ENCODE peak calls at places on chromosome 9, in nine cellular contexts. C, R, N, I, K, Y, W, O and L are unnamed samples.

GRCh38 chr9:69744688-69745380 is 15.0 kb downstream of the PTAR1 start:
- DNase-seq in R (peak), O (no peak), K (no peak), W (no peak), N (no peak), Y (no peak), C (no peak), I (no peak), L (no peak)

GRCh38 chr9:124038239-124038638 is 26.7 kb downstream of the LHX2 start:
- DNase-seq in Y (peak), W (peak), C (no peak), K (no peak), N (no peak), I (no peak), R (no peak), O (no peak), L (no peak)

GRCh38 chr9:74940600-74940999 is 12.1 kb downstream of the C9orf40 start:
- DNase-seq in W (peak), C (no peak), K (no peak), I (no peak), O (no peak), R (no peak), N (no peak), Y (peak), L (no peak)

GRCh38 chr9:112037281-112038016 is 137.6 kb downstream of the SUSD1 start:
- DNase-seq in R (no peak), K (no peak), O (no peak), W (peak), Y (peak), C (peak), I (no peak), N (peak), L (no peak)

GRCh38 chr9:33445389-33445881 is 2.0 kb downstream of the AQP3 start:
- DNase-seq in N (no peak), Y (no peak), O (no peak), K (no peak), R (no peak), C (no peak), I (no peak), W (no peak), L (no peak)

GRCh38 chr9:133628766-133629165 is 7.4 kb upstream of the DBH start:
- DNase-seq in K (no peak), C (no peak), O (no peak), Y (no peak), N (no peak), R (no peak), W (no peak), I (no peak), L (no peak)

GRCh38 chr9:70400107-70400892 is 14.2 kb downstream of the KLF9 start:
- DNase-seq in O (no peak), W (no peak), Y (no peak), C (no peak), R (no peak), I (no peak), K (no peak), N (no peak), L (no peak)

GRCh38 chr9:91001146-91001611 is 199.6 kb downstream of the SYK start:
- DNase-seq in O (no peak), C (peak), N (peak), I (no peak), W (peak), Y (peak), R (peak), K (no peak), L (no peak)

GRCh38 chr9:35397216-35397698 is 92.7 kb upstream of the RUSC2 start:
- DNase-seq in R (no peak), Y (no peak), K (no peak), O (no peak), W (no peak), I (no peak), C (no peak), N (no peak), L (no peak)

GRCh38 chr9:93968451-93969327 is 13.5 kb upstream of the BARX1 start:
- DNase-seq in N (no peak), K (no peak), Y (no peak), C (peak), W (no peak), O (no peak), R (no peak), I (no peak), L (no peak)

GRCh38 chr9:8868632-8869031 is 1069.1 kb upstream of the DMAC1 start:
- DNase-seq in R (no peak), I (peak), W (peak), C (no peak), O (no peak), N (no peak), Y (no peak), K (no peak), L (no peak)

GRCh38 chr9:100099722-100100042 is 639 bp downstream of the INVS start:
- DNase-seq in R (no peak), K (no peak), I (no peak), N (no peak), Y (no peak), W (no peak), O (peak), C (no peak), L (no peak)

GRCh38 chr9:133686642-133687575 is 50.7 kb downstream of the DBH start:
- DNase-seq in K (peak), Y (no peak), O (no peak), I (no peak), C (no peak), W (no peak), R (no peak), N (no peak), L (no peak)

GRCh38 chr9:61673664-61674381 is 484.0 kb downstream of the SPATA31A7 start:
- DNase-seq in K (no peak), N (no peak), O (no peak), R (no peak), C (no peak), I (no peak), W (no peak), Y (no peak), L (peak)

GRCh38 chr9:134419684-134420076 is 93.4 kb downstream of the RXRA start:
- DNase-seq in O (peak), R (no peak), K (no peak), I (no peak), W (no peak), C (no peak), Y (no peak), N (no peak), L (no peak)

GRCh38 chr9:98564714-98565113 is 144.0 kb downstream of the GABBR2 start:
- DNase-seq in I (no peak), N (no peak), R (no peak), K (no peak), W (no peak), Y (no peak), C (no peak), O (no peak), L (no peak)

GRCh38 chr9:28735943-28736342 is 1162.7 kb upstream of the C9orf72 start:
- DNase-seq in C (no peak), O (no peak), I (no peak), Y (no peak), W (no peak), N (no peak), R (peak), K (no peak), L (no peak)

GRCh38 chr9:2570615-2571479 is 50.7 kb upstream of the VLDLR start:
- DNase-seq in N (peak), Y (peak), W (peak), C (peak), I (peak), O (no peak), K (peak), R (peak), L (peak)

GRCh38 chr9:129042016-129042415 is 5.6 kb downstream of the MIGA2 start:
- DNase-seq in I (no peak), K (no peak), C (no peak), Y (no peak), R (no peak), O (no peak), N (no peak), W (no peak), L (no peak)

GRCh38 chr9:106920701-106921283 is 57.8 kb downstream of the ZNF462 start:
- DNase-seq in K (no peak), O (no peak), I (no peak), R (peak), C (peak), Y (peak), W (peak), N (no peak), L (no peak)

GRCh38 chr9:124661184-124661755 is 109.8 kb downstream of the NR6A1 start:
- DNase-seq in I (no peak), O (no peak), R (no peak), Y (no peak), W (no peak), C (no peak), K (no peak), N (no peak), L (no peak)

GRCh38 chr9:134981829-134982228 is 64.1 kb upstream of the FCN1 start:
- DNase-seq in R (no peak), C (no peak), N (no peak), K (no peak), I (no peak), W (no peak), O (no peak), Y (no peak), L (no peak)

GRCh38 chr9:111572945-111573604 is 26.4 kb downstream of the PTGR1 start:
- DNase-seq in O (no peak), Y (peak), R (no peak), K (no peak), W (peak), N (peak), I (peak), C (peak), L (no peak)

GRCh38 chr9:129624947-129625346 is 1.0 kb upstream of the NTMT1 start:
- DNase-seq in C (no peak), I (no peak), W (peak), O (no peak), K (no peak), R (peak), Y (peak), N (no peak), L (peak)

GRCh38 chr9:114155967-114156294 is 594 bp downstream of the COL27A1 start:
- DNase-seq in K (no peak), I (no peak), N (no peak), O (no peak), R (peak), W (no peak), C (no peak), Y (no peak), L (no peak)

GRCh38 chr9:69174645-69175487 is 789 bp downstream of the TJP2 start:
- DNase-seq in Y (peak), C (peak), R (peak), O (peak), I (peak), W (peak), K (no peak), N (peak), L (peak)

GRCh38 chr9:83479765-83480164 is 58.4 kb downstream of the FRMD3 start:
- DNase-seq in C (no peak), K (no peak), W (no peak), R (no peak), N (no peak), I (no peak), O (no peak), Y (no peak), L (no peak)

GRCh38 chr9:130319300-130319699 is 53.7 kb downstream of the HMCN2 start:
- DNase-seq in N (no peak), I (no peak), C (no peak), O (no peak), W (no peak), R (no peak), Y (no peak), K (no peak), L (no peak)

GRCh38 chr9:98550206-98550820 is 158.4 kb downstream of the GABBR2 start:
- DNase-seq in R (no peak), W (peak), I (no peak), K (no peak), C (peak), Y (peak), N (no peak), O (no peak), L (no peak)

GRCh38 chr9:96523429-96523828 is 73.5 kb downstream of the HABP4 start:
- DNase-seq in W (peak), O (no peak), I (no peak), K (peak), C (no peak), Y (peak), N (no peak), R (no peak), L (no peak)

GRCh38 chr9:75054373-75055001 is 26.4 kb upstream of the CARNMT1 start:
- DNase-seq in W (peak), Y (peak), C (peak), K (no peak), N (peak), O (no peak), R (no peak), I (no peak), L (no peak)

GRCh38 chr9:123412171-123412820 is 56.3 kb downstream of the CRB2 start:
- DNase-seq in O (no peak), Y (no peak), R (no peak), C (no peak), W (no peak), K (no peak), N (no peak), I (no peak), L (no peak)

GRCh38 chr9:130996205-130996604 is 12.8 kb upstream of the LAMC3 start:
- DNase-seq in O (no peak), C (no peak), I (no peak), W (no peak), K (no peak), N (no peak), R (no peak), Y (no peak), L (no peak)

GRCh38 chr9:36571333-36571732 is 1.4 kb upstream of the MELK start:
- DNase-seq in W (no peak), O (no peak), I (no peak), C (no peak), N (no peak), R (no peak), Y (no peak), K (no peak), L (no peak)

GRCh38 chr9:79858509-79858908 is 286.7 kb downstream of the TLE4 start:
- DNase-seq in W (peak), R (peak), O (no peak), N (no peak), Y (peak), I (no peak), K (no peak), C (peak), L (no peak)

GRCh38 chr9:132182609-132183073 is 20.8 kb downstream of the NTNG2 start:
- DNase-seq in I (no peak), N (no peak), Y (peak), W (peak), O (peak), C (no peak), R (no peak), K (no peak), L (no peak)

GRCh38 chr9:77981332-77981731 is 50.3 kb downstream of the GNAQ start:
- DNase-seq in I (peak), Y (peak), O (no peak), R (peak), N (no peak), W (peak), C (peak), K (no peak), L (no peak)

GRCh38 chr9:108813951-108814601 is 41.7 kb downstream of the ACTL7B start:
- DNase-seq in K (no peak), W (peak), Y (peak), O (no peak), C (peak), R (peak), I (peak), N (no peak), L (no peak)
- TF ChIP-seq CTCF in K (no peak), W (peak), Y (peak), O (peak), C (peak), R (peak), I (peak), N (peak), L (no peak)

DNA sequence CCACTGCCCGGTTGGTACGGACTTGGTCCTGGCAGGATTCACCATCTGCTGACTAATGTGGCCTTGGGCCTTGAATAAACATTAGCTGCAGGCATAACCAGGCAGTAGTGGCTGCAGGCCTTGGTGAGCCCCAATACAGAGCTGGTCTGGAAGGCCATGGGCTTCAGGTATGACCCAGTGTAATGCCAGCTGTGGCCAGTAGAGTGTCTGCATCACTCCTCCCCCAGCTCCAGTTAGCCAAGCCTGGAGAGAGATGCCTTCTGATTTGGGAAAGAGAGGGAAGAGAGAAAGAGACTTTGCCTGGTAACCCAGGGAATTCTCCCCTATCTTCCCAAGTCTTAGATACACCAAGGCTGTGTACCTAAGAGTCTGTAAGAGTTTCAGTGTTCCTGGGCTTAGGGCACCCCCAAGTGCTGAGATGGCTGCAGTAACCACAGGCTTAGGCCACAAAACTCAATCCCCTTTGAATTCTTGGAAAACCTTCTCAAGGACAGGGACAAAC is 5.6 kb upstream of the C5 start:
- DNase-seq in K (no peak), N (no peak), R (peak), I (no peak), Y (peak), W (peak), C (no peak), O (peak), L (no peak)
- TF ChIP-seq CTCF in K (no peak), N (peak), R (peak), I (peak), Y (peak), W (peak), C (peak), O (peak), L (peak)

DNA sequence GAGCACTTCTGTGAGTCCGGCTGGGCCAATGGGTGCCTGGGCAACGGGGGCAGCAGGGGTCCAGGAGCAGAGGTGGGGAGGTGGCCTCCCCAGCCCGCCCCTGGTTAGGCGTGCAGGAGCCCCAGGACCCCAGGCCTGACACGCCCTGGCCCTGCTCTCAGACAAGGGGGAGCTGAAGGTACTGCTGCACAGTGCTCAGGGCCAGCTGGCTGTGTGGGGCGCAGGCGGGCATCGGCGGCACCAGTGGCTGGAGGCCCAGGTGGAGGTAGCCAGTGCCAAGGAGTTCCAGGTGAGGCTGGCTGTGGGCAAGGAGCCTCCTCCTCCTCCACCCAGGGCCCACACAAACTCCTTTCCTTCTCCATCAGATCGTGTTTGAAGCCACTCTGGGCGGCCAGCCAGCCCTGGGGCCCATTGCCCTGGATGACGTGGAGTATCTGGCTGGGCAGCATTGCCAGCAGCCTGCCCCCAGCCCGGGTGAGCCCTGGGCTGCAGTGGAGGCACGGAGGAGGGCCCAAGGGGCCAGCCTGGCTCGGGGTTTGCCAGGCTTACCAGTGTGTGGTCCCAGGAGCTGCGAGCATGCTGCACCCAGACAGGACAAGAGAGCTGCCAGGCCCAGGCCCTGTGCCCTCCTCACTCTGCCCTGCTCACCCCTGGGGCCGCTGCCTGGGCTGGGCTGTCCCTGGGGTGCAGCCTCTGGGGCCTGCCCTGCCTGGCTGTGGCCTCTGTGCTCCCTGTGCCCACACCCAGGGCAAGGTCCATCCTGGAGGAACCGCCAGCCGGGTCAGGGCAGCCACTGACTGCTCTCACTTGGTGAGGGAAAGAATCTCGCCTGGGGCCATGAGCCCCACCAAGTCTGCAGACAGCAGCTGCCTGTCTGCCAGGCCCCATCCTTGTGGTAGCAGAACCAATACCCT is 7.0 kb downstream of the MAMDC4 start:
- DNase-seq in R (no peak), O (no peak), I (no peak), C (peak), K (peak), Y (peak), N (no peak), W (peak), L (no peak)
- TF ChIP-seq CTCF in R (no peak), O (no peak), I (no peak), C (no peak), K (no peak), Y (no peak), N (no peak), W (no peak), L (no peak)

DNA sequence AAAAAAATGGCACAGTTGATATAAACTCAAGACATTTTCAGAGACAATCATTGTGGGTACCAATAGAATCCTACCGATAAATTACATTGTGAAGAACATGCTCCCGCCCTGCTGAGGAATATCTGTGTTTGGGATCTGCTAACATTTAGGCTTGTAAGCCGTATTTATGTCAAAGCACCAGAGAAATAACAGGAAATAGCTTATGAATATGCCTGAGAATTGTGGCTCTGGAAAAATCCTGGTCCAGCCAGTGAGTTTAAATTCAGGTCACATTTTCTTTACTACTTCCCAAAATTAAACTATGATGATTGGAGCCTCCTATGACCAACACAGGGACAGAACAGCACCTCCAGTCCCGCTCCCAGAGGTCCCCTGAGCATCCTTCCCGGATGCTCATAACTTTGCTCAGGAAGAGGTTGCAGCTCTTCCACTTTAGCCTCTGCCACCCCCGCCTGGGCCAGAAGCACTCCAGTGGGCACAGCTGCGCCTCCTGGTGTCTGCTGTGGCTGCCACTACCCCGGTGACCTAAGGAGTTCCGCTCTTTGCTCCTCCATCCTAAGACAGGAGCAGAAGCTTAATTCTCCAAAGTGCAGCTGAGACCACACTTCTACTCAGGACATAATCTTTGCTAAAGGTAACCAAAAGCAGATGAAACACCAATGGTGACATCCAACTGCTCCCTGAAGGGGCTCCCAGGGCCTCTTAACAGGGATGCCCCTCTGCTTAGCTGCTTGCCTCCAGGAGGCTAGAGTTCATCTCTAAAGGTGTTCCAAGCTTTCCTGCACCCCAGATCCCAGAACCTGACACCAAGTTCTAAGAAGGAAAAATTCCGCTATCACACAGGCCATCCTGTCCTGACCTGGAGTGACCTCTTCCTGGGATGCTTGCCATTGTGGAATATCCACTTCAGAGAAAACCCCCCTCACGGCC is 58.8 kb downstream of the SLC1A1 start:
- DNase-seq in Y (peak), C (no peak), I (no peak), K (peak), N (no peak), W (no peak), R (peak), O (peak), L (peak)
- TF ChIP-seq CTCF in Y (peak), C (no peak), I (no peak), K (no peak), N (peak), W (peak), R (no peak), O (peak), L (no peak)

GRCh38 chr9:17742065-17742464 is 163.2 kb downstream of the SH3GL2 start:
- DNase-seq in R (peak), C (no peak), K (no peak), I (no peak), W (no peak), N (no peak), O (peak), Y (no peak), L (no peak)
- TF ChIP-seq CTCF in R (no peak), C (no peak), K (no peak), I (no peak), W (no peak), N (peak), O (peak), Y (no peak), L (no peak)